ENCODE peak calls at places on chromosomes 5 and 9, in four cellular contexts. I is GM23248; R is bronchial epithelial cell; P is CD8-positive, alpha-beta memory T cell. A is an unnamed sample.

GRCh38 chr5:150129454-150129812 is 26.2 kb downstream of the PDGFRB start:
- DNase-seq in P (no peak), I (no peak), R (no peak), A (no peak)

GRCh38 chr5:135246923-135247795 is 151.9 kb downstream of the MACROH2A1 start:
- DNase-seq in R (peak), P (no peak), I (peak), A (no peak)

GRCh38 chr9:137710751-137711150 is 91.9 kb downstream of the EHMT1 start:
- DNase-seq in I (no peak), R (no peak), P (no peak), A (no peak)

GRCh38 chr5:102766295-102767090 is 11.4 kb downstream of the PAM start:
- DNase-seq in R (no peak), I (no peak), P (no peak), A (no peak)

GRCh38 chr9:94823710-94824109 is 97.2 kb downstream of the AOPEP start:
- DNase-seq in R (no peak), P (no peak), I (no peak), A (no peak)

GRCh38 chr5:110288766-110289165 is 437.7 kb downstream of the TMEM232 start:
- DNase-seq in R (no peak), I (peak), P (no peak), A (no peak)

GRCh38 chr5:36279054-36279698 is 22.5 kb downstream of the RANBP3L start:
- DNase-seq in P (no peak), R (peak), I (peak), A (no peak)

GRCh38 chr5:11415751-11416150 is 488.5 kb downstream of the CTNND2 start:
- DNase-seq in I (no peak), P (no peak), R (no peak), A (no peak)

GRCh38 chr5:35617435-35618296 is at the start of gene SPEF2:
- DNase-seq in I (peak), R (peak), P (peak), A (peak)

GRCh38 chr5:139676951-139677367 is 28.8 kb downstream of the CXXC5 start:
- DNase-seq in I (no peak), P (no peak), R (no peak), A (no peak)

GRCh38 chr5:76831108-76831447 is 12.2 kb downstream of the F2RL1 start:
- DNase-seq in R (peak), I (peak), P (no peak), A (no peak)

GRCh38 chr5:115847290-115847689 is 5.6 kb downstream of the AP3S1 start:
- DNase-seq in P (no peak), R (peak), I (no peak), A (no peak)

GRCh38 chr5:103526164-103526915 is 36.2 kb downstream of the NUDT12 start:
- DNase-seq in R (no peak), I (peak), P (no peak), A (no peak)

GRCh38 chr9:33267368-33267767 is 2.5 kb downstream of the CHMP5 start:
- DNase-seq in I (no peak), P (no peak), R (no peak), A (no peak)

GRCh38 chr5:179240561-179240960 is 104.7 kb downstream of the ADAMTS2 start:
- DNase-seq in P (no peak), I (no peak), R (no peak), A (no peak)

GRCh38 chr5:35094966-35095365 is 47.2 kb upstream of the AGXT2 start:
- DNase-seq in R (no peak), P (no peak), I (no peak), A (no peak)

GRCh38 chr5:130871346-130872086 is 293.5 kb downstream of the HINT1 start:
- DNase-seq in R (peak), I (peak), P (peak), A (peak)

GRCh38 chr5:73641811-73642210 is 15.8 kb downstream of the ARHGEF28 start:
- DNase-seq in P (no peak), R (no peak), I (no peak), A (no peak)

GRCh38 chr9:137582286-137582860 is 3.6 kb upstream of the DPH7 start:
- DNase-seq in I (peak), P (no peak), R (no peak), A (no peak)

GRCh38 chr5:74966151-74967050 is 86.0 kb downstream of the GCNT4 start:
- DNase-seq in P (no peak), R (no peak), I (peak), A (no peak)

GRCh38 chr5:170436335-170436734 is 47.2 kb upstream of the KCNMB1 start:
- DNase-seq in R (no peak), I (no peak), P (no peak), A (no peak)

GRCh38 chr5:72106922-72107873 is at the start of gene MAP1B:
- DNase-seq in I (peak), P (no peak), R (no peak), A (no peak)

GRCh38 chr9:106954974-106955850 is 92.2 kb downstream of the ZNF462 start:
- DNase-seq in I (peak), R (peak), P (no peak), A (peak)

GRCh38 chr9:109604788-109605187 is 106.7 kb upstream of the PTPN3 start:
- DNase-seq in P (no peak), R (no peak), I (no peak), A (no peak)

GRCh38 chr5:150613991-150614650 is 26.3 kb upstream of the SYNPO start:
- DNase-seq in R (no peak), I (no peak), P (no peak), A (no peak)

GRCh38 chr9:137449931-137450537 is 8.9 kb upstream of the ENTPD8 start:
- DNase-seq in R (no peak), P (peak), I (no peak), A (no peak)

GRCh38 chr9:110579763-110580255 is 268 bp upstream of the SVEP1 start:
- DNase-seq in P (no peak), R (no peak), I (peak), A (no peak)

GRCh38 chr5:139368613-139369012 is 14.5 kb downstream of the SLC23A1 start:
- DNase-seq in P (no peak), R (no peak), I (no peak), A (no peak)

GRCh38 chr5:168047043-168047668 is 244.3 kb upstream of the WWC1 start:
- DNase-seq in I (peak), R (peak), P (no peak), A (peak)

GRCh38 chr5:38259062-38259857 is 901 bp downstream of the EGFLAM start:
- DNase-seq in P (no peak), R (no peak), I (peak), A (no peak)
- H3K4me3 ChIP-seq in P (no peak), R (no peak), I (peak), A (no peak)

GRCh38 chr5:39107350-39107749 is 33.2 kb upstream of the RICTOR start:
- DNase-seq in I (peak), P (no peak), R (no peak), A (no peak)
- H3K4me3 ChIP-seq in I (no peak), P (no peak), R (no peak), A (no peak)

GRCh38 chr5:124438390-124439380 is 307.8 kb downstream of the ZNF608 start:
- DNase-seq in I (no peak), P (no peak), R (no peak), A (no peak)

GRCh38 chr5:124436294-124436693 is 310.1 kb downstream of the ZNF608 start:
- DNase-seq in R (peak), I (peak), P (no peak), A (no peak)

DNA sequence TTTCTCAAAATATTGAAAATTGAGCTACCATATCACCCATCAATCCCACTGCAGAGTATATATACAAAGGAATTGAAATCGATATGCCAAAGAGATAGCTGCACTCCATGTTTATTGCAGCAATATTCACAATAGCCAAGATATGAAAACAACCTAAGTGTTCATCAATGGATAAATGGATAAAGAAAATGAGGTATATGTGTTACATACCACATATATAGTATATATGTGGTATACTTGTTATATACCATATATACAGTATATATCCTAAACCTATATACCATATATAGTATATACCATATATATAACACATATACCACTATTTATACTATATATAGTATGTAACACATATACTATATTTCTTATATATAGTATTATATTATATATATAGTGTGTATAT is 313.3 kb downstream of the ZNF608 start:
- DNase-seq in P (no peak), I (no peak), R (no peak), A (no peak)
- H3K4me3 ChIP-seq in P (no peak), I (no peak), R (no peak), A (no peak)

GRCh38 chr9:132744881-132745761 is 74.9 kb downstream of the GTF3C4 start:
- DNase-seq in R (no peak), I (peak), P (no peak), A (no peak)

GRCh38 chr9:132745911-132746709 is 75.8 kb downstream of the GTF3C4 start:
- DNase-seq in R (no peak), I (no peak), P (no peak), A (no peak)

GRCh38 chr9:132742821-132743311 is 72.6 kb downstream of the GTF3C4 start:
- DNase-seq in R (no peak), I (no peak), P (no peak), A (no peak)

GRCh38 chr9:132740526-132741309 is 70.5 kb downstream of the GTF3C4 start:
- DNase-seq in I (no peak), R (no peak), P (no peak), A (no peak)

DNA sequence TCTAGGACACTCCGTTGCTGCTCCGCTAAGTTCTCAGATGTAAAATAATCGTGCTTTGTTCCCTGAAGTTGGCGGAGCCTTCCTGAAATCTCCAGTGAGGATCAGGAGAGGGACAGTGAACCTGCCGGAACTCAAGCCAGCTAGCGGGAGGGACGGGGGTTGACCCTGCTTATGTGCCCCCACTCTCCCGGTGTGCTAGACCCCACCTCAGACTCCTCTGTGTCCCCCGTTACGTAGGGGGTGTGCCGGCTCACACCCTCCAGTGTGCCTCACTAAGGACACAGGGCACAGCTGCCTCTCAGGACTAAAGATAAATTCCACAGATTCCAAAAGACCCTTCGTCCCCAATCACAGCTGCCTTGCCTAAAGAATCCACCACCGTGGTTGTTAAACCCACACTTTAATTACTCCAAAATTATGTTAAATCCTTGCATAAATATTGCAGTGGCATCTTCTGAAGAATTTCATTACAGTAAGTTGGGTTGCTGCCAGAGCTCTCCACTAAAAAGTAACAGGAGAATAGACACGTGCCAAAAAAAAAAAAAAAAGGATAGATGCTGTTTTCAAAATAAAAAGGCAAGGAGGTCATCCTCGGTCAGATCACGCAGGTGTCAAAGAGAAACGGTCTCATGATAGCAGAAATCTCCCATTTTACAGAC is 73.8 kb downstream of the GTF3C4 start:
- DNase-seq in P (no peak), R (no peak), I (peak), A (no peak)
- H3K4me3 ChIP-seq in P (no peak), R (no peak), I (no peak), A (no peak)

GRCh38 chr5:127650022-127650421 is 1.1 kb downstream of the CTXN3 start:
- DNase-seq in R (no peak), P (no peak), I (no peak), A (no peak)
- H3K4me3 ChIP-seq in R (no peak), P (no peak), I (no peak), A (no peak)

A was measured in Jurkat, Clone E6-1.